ENCODE peak calls at places on chromosomes 3 and 15, in six cellular contexts. Z, B, U, K, S and P are unnamed samples.

GRCh38 chr3:33236005-33236404 is 17.4 kb upstream of the SUSD5 start:
- DNase-seq in Z (no peak), B (no peak), U (no peak), K (no peak), S (no peak), P (no peak)

GRCh38 chr3:57758686-57759085 is 2.6 kb downstream of the SLMAP start:
- DNase-seq in Z (no peak), B (no peak), U (no peak), K (no peak), S (no peak), P (no peak)

GRCh38 chr3:147298511-147298982 is 107.8 kb downstream of the ZIC4 start:
- DNase-seq in Z (no peak), B (peak; percentile 2), U (peak; percentile 57), K (peak; percentile 97), S (peak; percentile 95), P (no peak)

GRCh38 chr15:62306851-62307504 is 141.9 kb upstream of the C2CD4B start:
- DNase-seq in Z (peak; percentile 69), B (peak; percentile 67), U (peak; percentile 96), K (peak; percentile 23), S (peak; percentile 47), P (peak; percentile 64)

GRCh38 chr15:52529289-52529929 is 729 bp upstream of the MYO5A start:
- DNase-seq in Z (no peak), B (no peak), U (peak; percentile 51), K (no peak), S (peak; percentile 15), P (no peak)

GRCh38 chr15:49103002-49103401 is 52.4 kb downstream of the COPS2 start:
- DNase-seq in Z (no peak), B (no peak), U (no peak), K (no peak), S (no peak), P (no peak)

GRCh38 chr15:51377038-51377761 is 35.7 kb downstream of the GLDN start:
- DNase-seq in Z (no peak), B (no peak), U (no peak), K (peak; percentile 58), S (no peak), P (no peak)

GRCh38 chr3:8996681-8997121 is 33.4 kb upstream of the RAD18 start:
- DNase-seq in Z (no peak), B (no peak), U (peak; percentile 64), K (peak; percentile 11), S (no peak), P (no peak)

GRCh38 chr3:16369247-16369646 is 104.2 kb downstream of the OXNAD1 start:
- DNase-seq in Z (no peak), B (no peak), U (peak; percentile 18), K (no peak), S (no peak), P (no peak)

GRCh38 chr3:172751188-172751571 is 654 bp downstream of the ECT2 start:
- DNase-seq in Z (peak; percentile 20), B (peak; percentile 69), U (no peak), K (no peak), S (no peak), P (peak; percentile 93)

GRCh38 chr3:57164217-57164605 is 942 bp downstream of the IL17RD start:
- DNase-seq in Z (no peak), B (peak; percentile 11), U (no peak), K (no peak), S (no peak), P (no peak)

GRCh38 chr3:175336406-175337133 is 477.4 kb downstream of the NAALADL2 start:
- DNase-seq in Z (no peak), B (no peak), U (no peak), K (no peak), S (no peak), P (no peak)

GRCh38 chr15:56948000-56948765 is 29.7 kb downstream of the TCF12 start:
- DNase-seq in Z (no peak), B (peak; percentile 15), U (no peak), K (peak; percentile 8), S (no peak), P (no peak)

GRCh38 chr3:146750196-146750595 is 145.1 kb upstream of the PLSCR5 start:
- DNase-seq in Z (no peak), B (no peak), U (no peak), K (no peak), S (peak; percentile 16), P (no peak)

GRCh38 chr3:154018100-154018696 is 103.0 kb upstream of the ARHGEF26 start:
- DNase-seq in Z (peak; percentile 69), B (peak; percentile 55), U (peak; percentile 86), K (no peak), S (no peak), P (peak; percentile 49)

GRCh38 chr15:57496594-57496945 is 95.1 kb upstream of the MYZAP start:
- DNase-seq in Z (no peak), B (no peak), U (no peak), K (no peak), S (no peak), P (no peak)

GRCh38 chr3:42728668-42729364 is 26.2 kb upstream of the HHATL start:
- DNase-seq in Z (no peak), B (no peak), U (no peak), K (no peak), S (no peak), P (no peak)

GRCh38 chr15:67311751-67312150 is 57.2 kb downstream of the IQCH start:
- DNase-seq in Z (no peak), B (no peak), U (no peak), K (no peak), S (no peak), P (no peak)

GRCh38 chr15:52337961-52338535 is 42.4 kb upstream of the MYO5C start:
- DNase-seq in Z (no peak), B (no peak), U (peak; percentile 27), K (no peak), S (no peak), P (no peak)

GRCh38 chr15:60116456-60117089 is 112.5 kb downstream of the FOXB1 start:
- DNase-seq in Z (no peak), B (no peak), U (no peak), K (no peak), S (no peak), P (no peak)

GRCh38 chr3:100335137-100335833 is 728 bp downstream of the NIT2 start:
- DNase-seq in Z (peak; percentile 39), B (peak; percentile 78), U (peak; percentile 66), K (no peak), S (no peak), P (peak; percentile 50)

GRCh38 chr3:71702131-71703024 is 22.8 kb downstream of the EIF4E3 start:
- DNase-seq in Z (no peak), B (no peak), U (no peak), K (no peak), S (no peak), P (peak; percentile 92)

GRCh38 chr15:49605588-49605987 is 15.0 kb downstream of the FAM227B start:
- DNase-seq in Z (no peak), B (no peak), U (no peak), K (no peak), S (no peak), P (no peak)

GRCh38 chr15:64070965-64071851 is 22.4 kb downstream of the CIAO2A start:
- DNase-seq in Z (no peak), B (no peak), U (no peak), K (peak; percentile 39), S (peak; percentile 51), P (no peak)

GRCh38 chr15:61420546-61420945 is 191.4 kb upstream of the RORA start:
- DNase-seq in Z (no peak), B (no peak), U (no peak), K (no peak), S (no peak), P (no peak)

GRCh38 chr3:123778991-123779622 is 105.0 kb downstream of the MYLK start:
- DNase-seq in Z (no peak), B (no peak), U (no peak), K (no peak), S (no peak), P (no peak)

GRCh38 chr15:56242576-56243116 is 1.0 kb downstream of the RFX7 start:
- DNase-seq in Z (no peak), B (no peak), U (no peak), K (no peak), S (no peak), P (no peak)

GRCh38 chr3:147934316-147935188 is 525.4 kb downstream of the ZIC1 start:
- DNase-seq in Z (no peak), B (no peak), U (peak; percentile 85), K (no peak), S (no peak), P (no peak)

GRCh38 chr15:86002444-86002843 is 77.2 kb upstream of the AGBL1 start:
- DNase-seq in Z (no peak), B (no peak), U (no peak), K (no peak), S (no peak), P (no peak)

GRCh38 chr3:54696313-54696712 is 231.5 kb downstream of the LRTM1 start:
- DNase-seq in Z (no peak), B (no peak), U (no peak), K (no peak), S (peak; percentile 8), P (no peak)

GRCh38 chr3:12303532-12303931 is 14.7 kb downstream of the PPARG start:
- DNase-seq in Z (no peak), B (peak; percentile 24), U (no peak), K (peak; percentile 83), S (peak; percentile 90), P (no peak)

GRCh38 chr3:50620846-50621245 is 3.9 kb downstream of the MAPKAPK3 start:
- DNase-seq in Z (no peak), B (peak; percentile 78), U (no peak), K (no peak), S (no peak), P (peak; percentile 64)

GRCh38 chr3:172173316-172174271 is 134.2 kb downstream of the FNDC3B start:
- DNase-seq in Z (no peak), B (no peak), U (no peak), K (no peak), S (no peak), P (no peak)

GRCh38 chr3:18066899-18067582 is 324.6 kb upstream of the TBC1D5 start:
- DNase-seq in Z (no peak), B (no peak), U (no peak), K (no peak), S (no peak), P (no peak)